ENCODE peak calls at places on chromosomes 3 and 15, in nine cellular contexts. One of them, this sample, is unnamed. For H3K4me1, the result is how much of the 10 kb centered on the place peaks cover.

GRCh38 chr3:62587579-62588031 is 214.3 kb upstream of the FEZF2 start:
- DNase-seq in colonic mucosa: no peak
- DNase-seq in neural progenitor cell: no peak
- DNase-seq in heart right ventricle: no peak
- DNase-seq in heart left ventricle: no peak
- DNase-seq in sigmoid colon: no peak
- DNase-seq in Peyer's patch: no peak
- DNase-seq in iPS DF 6.9: no peak
- DNase-seq in mesendoderm: no peak
- DNase-seq in this sample: no peak

GRCh38 chr3:170997966-170998913 is 28.3 kb downstream of the SLC2A2 start:
- DNase-seq in colonic mucosa: peak
- DNase-seq in neural progenitor cell: no peak
- DNase-seq in heart right ventricle: no peak
- DNase-seq in heart left ventricle: no peak
- DNase-seq in sigmoid colon: no peak
- DNase-seq in Peyer's patch: peak
- DNase-seq in iPS DF 6.9: no peak
- DNase-seq in mesendoderm: no peak
- DNase-seq in this sample: no peak

GRCh38 chr15:64883097-64883581 is 28.6 kb upstream of the ANKDD1A start:
- DNase-seq in colonic mucosa: no peak
- DNase-seq in neural progenitor cell: no peak
- DNase-seq in heart right ventricle: no peak
- DNase-seq in heart left ventricle: no peak
- DNase-seq in sigmoid colon: no peak
- DNase-seq in Peyer's patch: no peak
- DNase-seq in iPS DF 6.9: no peak
- DNase-seq in mesendoderm: no peak
- DNase-seq in this sample: no peak

GRCh38 chr3:112734718-112735350 is 93.9 kb upstream of the CCDC80 start:
- DNase-seq in colonic mucosa: peak
- DNase-seq in neural progenitor cell: peak
- DNase-seq in heart right ventricle: peak
- DNase-seq in heart left ventricle: peak
- DNase-seq in sigmoid colon: peak
- DNase-seq in Peyer's patch: no peak
- DNase-seq in iPS DF 6.9: peak
- DNase-seq in mesendoderm: peak
- DNase-seq in this sample: peak

GRCh38 chr3:133113526-133113925 is 75.3 kb downstream of the TMEM108 start:
- DNase-seq in colonic mucosa: no peak
- DNase-seq in neural progenitor cell: no peak
- DNase-seq in heart right ventricle: no peak
- DNase-seq in heart left ventricle: no peak
- DNase-seq in sigmoid colon: no peak
- DNase-seq in Peyer's patch: no peak
- DNase-seq in iPS DF 6.9: no peak
- DNase-seq in mesendoderm: no peak
- DNase-seq in this sample: no peak

GRCh38 chr3:101847328-101847727 is 2.0 kb upstream of the NFKBIZ start:
- DNase-seq in colonic mucosa: no peak
- DNase-seq in neural progenitor cell: no peak
- DNase-seq in heart right ventricle: no peak
- DNase-seq in heart left ventricle: no peak
- DNase-seq in sigmoid colon: no peak
- DNase-seq in Peyer's patch: no peak
- DNase-seq in iPS DF 6.9: no peak
- DNase-seq in mesendoderm: no peak
- DNase-seq in this sample: no peak

GRCh38 chr15:40762919-40763800 is 708 bp upstream of the GCHFR start:
- DNase-seq in colonic mucosa: peak
- DNase-seq in neural progenitor cell: peak
- DNase-seq in heart right ventricle: peak
- DNase-seq in heart left ventricle: peak
- DNase-seq in sigmoid colon: peak
- DNase-seq in Peyer's patch: peak
- DNase-seq in iPS DF 6.9: no peak
- DNase-seq in mesendoderm: peak
- DNase-seq in this sample: peak

GRCh38 chr3:127823590-127823857 is 1.2 kb upstream of the MGLL start:
- DNase-seq in colonic mucosa: no peak
- DNase-seq in neural progenitor cell: no peak
- DNase-seq in heart right ventricle: no peak
- DNase-seq in heart left ventricle: no peak
- DNase-seq in sigmoid colon: no peak
- DNase-seq in Peyer's patch: no peak
- DNase-seq in iPS DF 6.9: no peak
- DNase-seq in mesendoderm: no peak
- DNase-seq in this sample: no peak

GRCh38 chr15:32824777-32825176 is 107.0 kb downstream of the GREM1 start:
- DNase-seq in colonic mucosa: no peak
- DNase-seq in neural progenitor cell: no peak
- DNase-seq in heart right ventricle: no peak
- DNase-seq in heart left ventricle: no peak
- DNase-seq in sigmoid colon: no peak
- DNase-seq in Peyer's patch: no peak
- DNase-seq in iPS DF 6.9: no peak
- DNase-seq in mesendoderm: no peak
- DNase-seq in this sample: no peak

GRCh38 chr3:165192610-165193192 is 3.5 kb downstream of the SLITRK3 start:
- DNase-seq in colonic mucosa: no peak
- DNase-seq in neural progenitor cell: peak
- DNase-seq in heart right ventricle: no peak
- DNase-seq in heart left ventricle: no peak
- DNase-seq in sigmoid colon: no peak
- DNase-seq in Peyer's patch: no peak
- DNase-seq in iPS DF 6.9: no peak
- DNase-seq in mesendoderm: peak
- DNase-seq in this sample: no peak

GRCh38 chr3:67113802-67114407 is 115.8 kb downstream of the KBTBD8 start:
- DNase-seq in colonic mucosa: peak
- DNase-seq in neural progenitor cell: peak
- DNase-seq in heart right ventricle: peak
- DNase-seq in heart left ventricle: peak
- DNase-seq in sigmoid colon: peak
- DNase-seq in Peyer's patch: peak
- DNase-seq in iPS DF 6.9: peak
- DNase-seq in mesendoderm: peak
- DNase-seq in this sample: peak

GRCh38 chr3:10315771-10316344 is 5.1 kb downstream of the SEC13 start:
- DNase-seq in colonic mucosa: no peak
- DNase-seq in neural progenitor cell: no peak
- DNase-seq in heart right ventricle: no peak
- DNase-seq in heart left ventricle: no peak
- DNase-seq in sigmoid colon: no peak
- DNase-seq in Peyer's patch: no peak
- DNase-seq in iPS DF 6.9: no peak
- DNase-seq in mesendoderm: no peak
- DNase-seq in this sample: no peak

GRCh38 chr3:126816323-126816722 is 112.3 kb downstream of the CHCHD6 start:
- DNase-seq in colonic mucosa: no peak
- DNase-seq in neural progenitor cell: peak
- DNase-seq in heart right ventricle: no peak
- DNase-seq in heart left ventricle: no peak
- DNase-seq in sigmoid colon: no peak
- DNase-seq in Peyer's patch: no peak
- DNase-seq in iPS DF 6.9: no peak
- DNase-seq in mesendoderm: no peak
- DNase-seq in this sample: no peak

GRCh38 chr15:33587773-33588172 is 277.0 kb downstream of the RYR3 start:
- DNase-seq in colonic mucosa: no peak
- DNase-seq in neural progenitor cell: no peak
- DNase-seq in heart right ventricle: no peak
- DNase-seq in heart left ventricle: no peak
- DNase-seq in sigmoid colon: no peak
- DNase-seq in Peyer's patch: no peak
- DNase-seq in iPS DF 6.9: no peak
- DNase-seq in mesendoderm: peak
- DNase-seq in this sample: no peak

GRCh38 chr15:49255966-49256759 is 86.1 kb downstream of the GALK2 start:
- DNase-seq in colonic mucosa: no peak
- DNase-seq in neural progenitor cell: no peak
- DNase-seq in heart right ventricle: no peak
- DNase-seq in heart left ventricle: no peak
- DNase-seq in sigmoid colon: no peak
- DNase-seq in Peyer's patch: no peak
- DNase-seq in iPS DF 6.9: no peak
- DNase-seq in mesendoderm: no peak
- DNase-seq in this sample: no peak

GRCh38 chr3:167783781-167784180 is 48.3 kb downstream of the SERPINI1 start:
- DNase-seq in colonic mucosa: no peak
- DNase-seq in neural progenitor cell: no peak
- DNase-seq in heart right ventricle: peak
- DNase-seq in heart left ventricle: peak
- DNase-seq in sigmoid colon: no peak
- DNase-seq in Peyer's patch: no peak
- DNase-seq in iPS DF 6.9: no peak
- DNase-seq in mesendoderm: no peak
- DNase-seq in this sample: no peak

GRCh38 chr15:65824941-65825544 is 33.0 kb upstream of the DENND4A start:
- DNase-seq in colonic mucosa: no peak
- DNase-seq in neural progenitor cell: no peak
- DNase-seq in heart right ventricle: no peak
- DNase-seq in heart left ventricle: no peak
- DNase-seq in sigmoid colon: peak
- DNase-seq in Peyer's patch: no peak
- DNase-seq in iPS DF 6.9: no peak
- DNase-seq in mesendoderm: no peak
- DNase-seq in this sample: no peak

GRCh38 chr3:29764603-29765254 is 483.9 kb downstream of the RBMS3 start:
- DNase-seq in colonic mucosa: no peak
- DNase-seq in neural progenitor cell: no peak
- DNase-seq in heart right ventricle: peak
- DNase-seq in heart left ventricle: peak
- DNase-seq in sigmoid colon: no peak
- DNase-seq in Peyer's patch: no peak
- DNase-seq in iPS DF 6.9: no peak
- DNase-seq in mesendoderm: no peak
- DNase-seq in this sample: no peak

GRCh38 chr15:70276401-70276800 is 178.7 kb upstream of the TLE3 start:
- DNase-seq in colonic mucosa: no peak
- DNase-seq in neural progenitor cell: no peak
- DNase-seq in heart right ventricle: no peak
- DNase-seq in heart left ventricle: no peak
- DNase-seq in sigmoid colon: no peak
- DNase-seq in Peyer's patch: peak
- DNase-seq in iPS DF 6.9: no peak
- DNase-seq in mesendoderm: no peak
- DNase-seq in this sample: no peak

GRCh38 chr3:98151241-98151640 is 4.0 kb downstream of the OR5H14 start:
- DNase-seq in colonic mucosa: no peak
- DNase-seq in neural progenitor cell: no peak
- DNase-seq in heart right ventricle: no peak
- DNase-seq in heart left ventricle: no peak
- DNase-seq in sigmoid colon: no peak
- DNase-seq in Peyer's patch: no peak
- DNase-seq in iPS DF 6.9: no peak
- DNase-seq in mesendoderm: peak
- DNase-seq in this sample: no peak

GRCh38 chr15:67458449-67458848 is 62.5 kb upstream of the C15orf61 start:
- DNase-seq in colonic mucosa: no peak
- DNase-seq in neural progenitor cell: no peak
- DNase-seq in heart right ventricle: no peak
- DNase-seq in heart left ventricle: no peak
- DNase-seq in sigmoid colon: no peak
- DNase-seq in Peyer's patch: no peak
- DNase-seq in iPS DF 6.9: no peak
- DNase-seq in mesendoderm: no peak
- DNase-seq in this sample: no peak

GRCh38 chr3:87900061-87900460 is 158.7 kb downstream of the CGGBP1 start:
- DNase-seq in colonic mucosa: no peak
- DNase-seq in neural progenitor cell: peak
- DNase-seq in heart right ventricle: no peak
- DNase-seq in heart left ventricle: no peak
- DNase-seq in sigmoid colon: no peak
- DNase-seq in Peyer's patch: no peak
- DNase-seq in iPS DF 6.9: no peak
- DNase-seq in mesendoderm: peak
- DNase-seq in this sample: no peak

GRCh38 chr3:58326267-58326932 is 6.3 kb upstream of the PXK start:
- DNase-seq in colonic mucosa: no peak
- DNase-seq in neural progenitor cell: no peak
- DNase-seq in heart right ventricle: no peak
- DNase-seq in heart left ventricle: no peak
- DNase-seq in sigmoid colon: no peak
- DNase-seq in Peyer's patch: no peak
- DNase-seq in iPS DF 6.9: no peak
- DNase-seq in mesendoderm: no peak
- DNase-seq in this sample: no peak
- H3K4me1 ChIP-seq in colonic mucosa: under half
- H3K4me1 ChIP-seq in neural progenitor cell: under half
- H3K4me1 ChIP-seq in heart right ventricle: under half
- H3K4me1 ChIP-seq in heart left ventricle: under half
- H3K4me1 ChIP-seq in sigmoid colon: under half
- H3K4me1 ChIP-seq in Peyer's patch: under half
- H3K4me1 ChIP-seq in iPS DF 6.9: under half
- H3K4me1 ChIP-seq in mesendoderm: under half
- H3K4me1 ChIP-seq in this sample: under half

GRCh38 chr3:13281657-13282527 is 138.2 kb downstream of the NUP210 start:
- DNase-seq in colonic mucosa: peak
- DNase-seq in neural progenitor cell: peak
- DNase-seq in heart right ventricle: peak
- DNase-seq in heart left ventricle: peak
- DNase-seq in sigmoid colon: peak
- DNase-seq in Peyer's patch: peak
- DNase-seq in iPS DF 6.9: no peak
- DNase-seq in mesendoderm: peak
- DNase-seq in this sample: no peak
- H3K4me3 ChIP-seq in colonic mucosa: peak
- H3K4me3 ChIP-seq in neural progenitor cell: peak
- H3K4me3 ChIP-seq in heart right ventricle: peak
- H3K4me3 ChIP-seq in heart left ventricle: peak
- H3K4me3 ChIP-seq in sigmoid colon: peak
- H3K4me3 ChIP-seq in Peyer's patch: peak
- H3K4me3 ChIP-seq in iPS DF 6.9: peak
- H3K4me3 ChIP-seq in mesendoderm: peak
- H3K4me3 ChIP-seq in this sample: no peak

DNA sequence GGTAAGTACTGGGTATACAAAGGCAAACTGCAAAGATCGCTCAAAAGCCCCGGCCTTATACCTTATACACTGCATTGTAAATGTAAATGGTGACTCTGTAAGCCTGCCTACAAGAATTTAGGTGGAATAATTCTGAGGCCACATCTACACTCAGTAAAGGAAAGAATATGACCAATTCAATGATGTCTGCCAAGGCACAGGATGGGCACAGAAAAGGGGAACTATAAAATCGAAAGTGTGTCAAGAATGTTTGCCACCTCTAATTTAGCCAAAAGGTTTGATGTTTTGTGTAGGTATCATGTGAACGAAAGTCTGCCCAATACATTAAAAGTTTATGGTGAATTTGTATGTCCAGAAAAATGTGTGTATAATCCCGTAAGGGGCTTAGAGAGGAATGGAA is 96.1 kb downstream of the FOXP1 start:
- DNase-seq in colonic mucosa: no peak
- DNase-seq in neural progenitor cell: no peak
- DNase-seq in heart right ventricle: no peak
- DNase-seq in heart left ventricle: no peak
- DNase-seq in sigmoid colon: no peak
- DNase-seq in Peyer's patch: no peak
- DNase-seq in iPS DF 6.9: no peak
- DNase-seq in mesendoderm: no peak
- DNase-seq in this sample: no peak
- H3K4me1 ChIP-seq in colonic mucosa: under half
- H3K4me1 ChIP-seq in neural progenitor cell: under half
- H3K4me1 ChIP-seq in heart right ventricle: under half
- H3K4me1 ChIP-seq in heart left ventricle: under half
- H3K4me1 ChIP-seq in sigmoid colon: under half
- H3K4me1 ChIP-seq in Peyer's patch: under half
- H3K4me1 ChIP-seq in iPS DF 6.9: under half
- H3K4me1 ChIP-seq in mesendoderm: under half
- H3K4me1 ChIP-seq in this sample: under half

GRCh38 chr3:182609575-182610156 is 183.6 kb upstream of the ATP11B start:
- DNase-seq in colonic mucosa: peak
- DNase-seq in neural progenitor cell: no peak
- DNase-seq in heart right ventricle: no peak
- DNase-seq in heart left ventricle: no peak
- DNase-seq in sigmoid colon: no peak
- DNase-seq in Peyer's patch: peak
- DNase-seq in iPS DF 6.9: no peak
- DNase-seq in mesendoderm: no peak
- DNase-seq in this sample: peak
- H3K4me3 ChIP-seq in colonic mucosa: no peak
- H3K4me3 ChIP-seq in neural progenitor cell: no peak
- H3K4me3 ChIP-seq in heart right ventricle: no peak
- H3K4me3 ChIP-seq in heart left ventricle: no peak
- H3K4me3 ChIP-seq in sigmoid colon: no peak
- H3K4me3 ChIP-seq in Peyer's patch: no peak
- H3K4me3 ChIP-seq in iPS DF 6.9: no peak
- H3K4me3 ChIP-seq in mesendoderm: no peak
- H3K4me3 ChIP-seq in this sample: no peak

This sample was measured in mucosa of descending colon.